ENCODE peak calls at places on chromosomes 12 and 14, in four cellular contexts. J, O, U and C are unnamed samples.

GRCh38 chr12:128583453-128583852 is 240.3 kb downstream of the SLC15A4 start:
- DNase-seq in J (no peak), O (no peak), U (peak; percentile 23), C (no peak)

GRCh38 chr14:103273847-103274615 is 60.0 kb upstream of the EIF5 start:
- DNase-seq in J (no peak), O (no peak), U (no peak), C (no peak)

GRCh38 chr12:128381961-128382360 is 115.0 kb downstream of the TMEM132C start:
- DNase-seq in J (no peak), O (no peak), U (no peak), C (no peak)

GRCh38 chr12:29561736-29562135 is 64.2 kb upstream of the OVCH1 start:
- DNase-seq in J (no peak), O (no peak), U (no peak), C (no peak)

GRCh38 chr14:70186826-70187483 is 1.8 kb downstream of the SLC8A3 start:
- DNase-seq in J (no peak), O (no peak), U (no peak), C (no peak)

GRCh38 chr14:96053236-96053599 is 14.1 kb downstream of the C14orf132 start:
- DNase-seq in J (no peak), O (no peak), U (no peak), C (no peak)

GRCh38 chr12:2733493-2734252 is 61.1 kb upstream of the FKBP4 start:
- DNase-seq in J (no peak), O (no peak), U (no peak), C (no peak)

GRCh38 chr12:89680409-89680808 is 28.2 kb downstream of the ATP2B1 start:
- DNase-seq in J (no peak), O (no peak), U (no peak), C (no peak)

GRCh38 chr14:74574706-74575105 is 37.3 kb downstream of the LTBP2 start:
- DNase-seq in J (no peak), O (no peak), U (no peak), C (no peak)

GRCh38 chr14:104316723-104317499 is 178.5 kb downstream of the KIF26A start:
- DNase-seq in J (no peak), O (no peak), U (no peak), C (no peak)

GRCh38 chr12:25436206-25436912 is 116.7 kb downstream of the LMNTD1 start:
- DNase-seq in J (peak; percentile 70), O (peak; percentile 49), U (no peak), C (peak; percentile 78)

GRCh38 chr12:62006076-62006732 is 254.0 kb upstream of the USP15 start:
- DNase-seq in J (peak; percentile 45), O (peak; percentile 34), U (no peak), C (peak; percentile 65)

GRCh38 chr14:104661086-104661485 is 28.3 kb upstream of the INF2 start:
- DNase-seq in J (no peak), O (no peak), U (no peak), C (no peak)

GRCh38 chr14:24605435-24606190 is 3.9 kb downstream of the GZMH start:
- DNase-seq in J (peak; percentile 10), O (peak; percentile 54), U (peak; percentile 21), C (peak; percentile 20)

GRCh38 chr12:132131229-132131628 is 12.9 kb downstream of the DDX51 start:
- DNase-seq in J (no peak), O (no peak), U (no peak), C (no peak)

GRCh38 chr12:124311292-124312109 is 16.6 kb downstream of the RFLNA start:
- DNase-seq in J (no peak), O (no peak), U (no peak), C (no peak)

GRCh38 chr14:20745571-20746358 is at the start of gene EDDM3A:
- DNase-seq in J (no peak), O (no peak), U (no peak), C (no peak)

GRCh38 chr14:21142357-21142756 is 13.5 kb downstream of the OR5AU1 start:
- DNase-seq in J (no peak), O (no peak), U (no peak), C (no peak)

GRCh38 chr12:42261708-42262107 is 23.7 kb upstream of the YAF2 start:
- DNase-seq in J (no peak), O (no peak), U (no peak), C (no peak)

GRCh38 chr12:6091786-6092566 is 32.5 kb downstream of the VWF start:
- DNase-seq in J (no peak), O (no peak), U (no peak), C (no peak)

GRCh38 chr14:20802341-20803084 is at the start of gene RNASE1:
- DNase-seq in J (no peak), O (peak; percentile 33), U (no peak), C (no peak)

GRCh38 chr14:21923820-21924219 is 250.2 kb upstream of the OR4E1 start:
- DNase-seq in J (no peak), O (no peak), U (no peak), C (no peak)

GRCh38 chr12:122641976-122642375 is 61.2 kb downstream of the HCAR2 start:
- DNase-seq in J (no peak), O (no peak), U (no peak), C (no peak)

GRCh38 chr12:119868992-119869391 is 8.1 kb downstream of the CIT start:
- DNase-seq in J (no peak), O (no peak), U (no peak), C (no peak)

GRCh38 chr12:113923251-113923650 is 42.9 kb downstream of the RBM19 start:
- DNase-seq in J (no peak), O (no peak), U (no peak), C (no peak)

GRCh38 chr12:7042847-7043246 is 17.7 kb upstream of the C1S start:
- DNase-seq in J (peak; percentile 56), O (peak; percentile 34), U (no peak), C (peak; percentile 37)

GRCh38 chr12:99059824-99060526 is 414.9 kb downstream of the APAF1 start:
- DNase-seq in J (no peak), O (no peak), U (no peak), C (no peak)

GRCh38 chr14:90491221-90491867 is 94.5 kb downstream of the CALM1 start:
- DNase-seq in J (no peak), O (no peak), U (no peak), C (no peak)

GRCh38 chr14:32436993-32437392 is 107.9 kb downstream of the AKAP6 start:
- DNase-seq in J (no peak), O (no peak), U (no peak), C (no peak)

GRCh38 chr14:69315302-69315701 is 55.3 kb downstream of the GALNT16 start:
- DNase-seq in J (no peak), O (no peak), U (no peak), C (no peak)

GRCh38 chr14:29716150-29716549 is 211.5 kb downstream of the PRKD1 start:
- DNase-seq in J (no peak), O (no peak), U (no peak), C (no peak)

GRCh38 chr12:94074216-94074969 is 74.0 kb upstream of the PLXNC1 start:
- DNase-seq in J (no peak), O (no peak), U (no peak), C (no peak)
- TF ChIP-seq JUND in J (no peak), O (no peak), U (no peak), C (no peak)

GRCh38 chr14:72013606-72014129 is 81.4 kb downstream of the RGS6 start:
- DNase-seq in J (no peak), O (no peak), U (no peak), C (no peak)

DNA sequence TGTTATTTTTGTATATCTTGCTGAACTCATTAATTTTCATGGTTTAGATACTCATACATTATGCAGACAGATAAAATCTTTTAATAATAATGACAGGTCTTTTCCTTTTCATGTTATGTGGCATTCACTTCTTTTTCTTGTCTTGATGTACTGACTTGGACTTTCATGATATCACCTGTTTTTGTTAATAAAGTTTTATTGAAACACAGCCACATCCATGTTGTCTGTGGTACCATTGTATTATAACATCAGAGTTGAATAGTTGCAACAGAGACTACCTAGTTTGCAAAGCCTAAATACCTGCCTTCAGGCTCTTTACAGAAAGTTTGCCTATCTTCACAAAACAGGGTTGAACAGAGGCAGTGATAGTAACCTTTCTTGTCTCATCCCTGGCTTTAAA is 85.1 kb downstream of the RGS6 start:
- DNase-seq in J (no peak), O (no peak), U (no peak), C (no peak)
- TF ChIP-seq JUND in J (no peak), O (no peak), U (no peak), C (no peak)

GRCh38 chr14:71322660-71323250 is 415.5 kb downstream of the PCNX1 start:
- DNase-seq in J (no peak), O (no peak), U (no peak), C (peak; percentile 63)
- TF ChIP-seq JUND in J (no peak), O (no peak), U (no peak), C (no peak)

GRCh38 chr14:100164808-100165207 is 5.4 kb upstream of the DEGS2 start:
- DNase-seq in J (no peak), O (no peak), U (no peak), C (no peak)
- TF ChIP-seq JUND in J (no peak), O (no peak), U (no peak), C (no peak)

GRCh38 chr14:77002335-77002734 is 26.2 kb downstream of the IRF2BPL start:
- DNase-seq in J (no peak), O (no peak), U (no peak), C (no peak)

GRCh38 chr14:76998777-76999366 is 29.6 kb downstream of the IRF2BPL start:
- DNase-seq in J (no peak), O (peak; percentile 38), U (no peak), C (no peak)

GRCh38 chr14:76997257-76997970 is 31.1 kb downstream of the IRF2BPL start:
- DNase-seq in J (no peak), O (no peak), U (no peak), C (no peak)

GRCh38 chr14:77002889-77003288 is 25.6 kb downstream of the IRF2BPL start:
- DNase-seq in J (no peak), O (no peak), U (no peak), C (no peak)

GRCh38 chr14:77000340-77001235 is 27.9 kb downstream of the IRF2BPL start:
- DNase-seq in J (no peak), O (no peak), U (no peak), C (peak; percentile 16)
- TF ChIP-seq JUND in J (no peak), O (no peak), U (no peak), C (no peak)

DNA sequence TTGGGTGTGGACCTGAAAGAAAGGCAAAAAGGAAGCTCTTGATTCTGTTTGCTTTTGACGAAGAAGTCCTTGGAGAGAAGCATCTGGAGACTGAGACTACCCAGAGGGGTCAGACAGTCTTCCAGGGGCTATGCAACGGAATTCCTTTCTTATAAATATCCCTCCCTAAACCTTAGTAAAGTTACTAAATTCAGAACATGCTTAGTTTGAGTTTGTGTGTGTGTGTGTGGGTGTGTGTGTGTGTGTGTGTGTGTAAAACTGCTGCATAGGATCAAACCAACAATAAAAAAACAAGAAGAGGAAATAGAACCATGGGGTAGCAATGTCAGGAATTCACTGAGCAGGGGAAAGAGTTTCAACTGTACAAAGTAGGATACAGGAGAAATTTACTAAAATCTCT is 36.7 kb downstream of the EAPP start:
- DNase-seq in J (no peak), O (no peak), U (no peak), C (no peak)
- TF ChIP-seq JUND in J (no peak), O (no peak), U (no peak), C (no peak)